ENCODE peak calls at places on chromosome 5, in nine cellular contexts. B, O, A, P, R, Z, J, K and X are unnamed samples.

GRCh38 chr5:179304466-179304865 is 40.8 kb downstream of the ADAMTS2 start:
- DNase-seq in B (peak; percentile 96), O (no peak), A (no peak), P (peak; percentile 16), R (no peak), Z (no peak), J (no peak), K (no peak), X (no peak)

GRCh38 chr5:24162343-24162742 is 482.4 kb downstream of the CDH10 start:
- DNase-seq in B (no peak), O (no peak), A (no peak), P (no peak), R (no peak), Z (no peak), J (no peak), K (no peak), X (peak; percentile 71)

GRCh38 chr5:142627371-142628217 is 58.3 kb downstream of the FGF1 start:
- DNase-seq in B (no peak), O (no peak), A (no peak), P (no peak), R (no peak), Z (no peak), J (no peak), K (no peak), X (peak; percentile 49)

GRCh38 chr5:40499514-40500273 is 180.0 kb upstream of the PTGER4 start:
- DNase-seq in B (no peak), O (no peak), A (no peak), P (no peak), R (no peak), Z (no peak), J (no peak), K (no peak), X (no peak)

GRCh38 chr5:12794476-12795332 is 890.5 kb upstream of the CTNND2 start:
- DNase-seq in B (no peak), O (no peak), A (no peak), P (peak; percentile 0), R (no peak), Z (no peak), J (peak; percentile 20), K (no peak), X (no peak)

GRCh38 chr5:142183561-142183960 is 75.0 kb downstream of the NDFIP1 start:
- DNase-seq in B (no peak), O (no peak), A (no peak), P (no peak), R (no peak), Z (no peak), J (no peak), K (no peak), X (no peak)

GRCh38 chr5:4027335-4027734 is 431.7 kb downstream of the IRX1 start:
- DNase-seq in B (no peak), O (no peak), A (no peak), P (peak; percentile 51), R (no peak), Z (no peak), J (no peak), K (no peak), X (no peak)

GRCh38 chr5:124841829-124842712 is 95.6 kb upstream of the ZNF608 start:
- DNase-seq in B (no peak), O (no peak), A (no peak), P (no peak), R (no peak), Z (no peak), J (no peak), K (peak; percentile 6), X (no peak)

GRCh38 chr5:3625626-3626025 is 30.0 kb downstream of the IRX1 start:
- DNase-seq in B (no peak), O (no peak), A (no peak), P (no peak), R (no peak), Z (no peak), J (no peak), K (no peak), X (no peak)

GRCh38 chr5:78077369-78078068 is 217.0 kb downstream of the AP3B1 start:
- DNase-seq in B (no peak), O (no peak), A (no peak), P (no peak), R (no peak), Z (no peak), J (no peak), K (no peak), X (peak; percentile 23)

GRCh38 chr5:36481721-36482120 is 124.7 kb upstream of the SLC1A3 start:
- DNase-seq in B (no peak), O (no peak), A (no peak), P (no peak), R (no peak), Z (no peak), J (no peak), K (no peak), X (no peak)

GRCh38 chr5:77518304-77518703 is 26.2 kb upstream of the WDR41 start:
- DNase-seq in B (no peak), O (no peak), A (no peak), P (no peak), R (peak; percentile 2), Z (no peak), J (no peak), K (peak; percentile 44), X (no peak)

GRCh38 chr5:119578937-119579336 is 50.4 kb upstream of the FAM170A start:
- DNase-seq in B (no peak), O (no peak), A (no peak), P (peak; percentile 69), R (peak; percentile 76), Z (no peak), J (no peak), K (peak; percentile 18), X (peak; percentile 5)

GRCh38 chr5:84383816-84384603 is 670 bp downstream of the EDIL3 start:
- DNase-seq in B (no peak), O (no peak), A (no peak), P (peak; percentile 38), R (no peak), Z (no peak), J (peak; percentile 19), K (peak; percentile 15), X (no peak)

GRCh38 chr5:82332889-82333619 is 54.9 kb upstream of the RPS23 start:
- DNase-seq in B (no peak), O (no peak), A (no peak), P (no peak), R (no peak), Z (no peak), J (no peak), K (no peak), X (no peak)

GRCh38 chr5:59596586-59597348 is 296.8 kb downstream of the PDE4D start:
- DNase-seq in B (no peak), O (no peak), A (no peak), P (peak; percentile 63), R (no peak), Z (no peak), J (no peak), K (peak; percentile 63), X (no peak)

GRCh38 chr5:33188089-33188488 is 252.7 kb upstream of the TARS1 start:
- DNase-seq in B (no peak), O (no peak), A (no peak), P (no peak), R (no peak), Z (no peak), J (no peak), K (no peak), X (no peak)

GRCh38 chr5:128007939-128008338 is 75.6 kb upstream of the SLC12A2 start:
- DNase-seq in B (no peak), O (no peak), A (no peak), P (no peak), R (no peak), Z (no peak), J (no peak), K (no peak), X (no peak)

GRCh38 chr5:15538516-15538915 is 38.5 kb downstream of the FBXL7 start:
- DNase-seq in B (no peak), O (no peak), A (no peak), P (no peak), R (no peak), Z (no peak), J (no peak), K (no peak), X (no peak)

GRCh38 chr5:132259061-132259851 is 1.8 kb downstream of the PDLIM4 start:
- DNase-seq in B (peak; percentile 61), O (no peak), A (no peak), P (no peak), R (no peak), Z (no peak), J (no peak), K (peak; percentile 67), X (peak; percentile 86)

GRCh38 chr5:57113486-57113885 is 60.4 kb upstream of the GPBP1 start:
- DNase-seq in B (no peak), O (no peak), A (no peak), P (no peak), R (no peak), Z (no peak), J (no peak), K (no peak), X (no peak)

GRCh38 chr5:135055385-135055784 is 21.4 kb upstream of the PITX1 start:
- DNase-seq in B (no peak), O (no peak), A (no peak), P (no peak), R (no peak), Z (no peak), J (no peak), K (no peak), X (no peak)

GRCh38 chr5:177478711-177479646 is 5.5 kb upstream of the DBN1 start:
- DNase-seq in B (no peak), O (no peak), A (no peak), P (no peak), R (no peak), Z (no peak), J (no peak), K (no peak), X (no peak)

GRCh38 chr5:149005077-149005892 is 57.6 kb downstream of the SH3TC2 start:
- DNase-seq in B (no peak), O (no peak), A (no peak), P (no peak), R (no peak), Z (no peak), J (no peak), K (peak; percentile 12), X (no peak)

GRCh38 chr5:90590-91547 is 1.1 kb upstream of the PLEKHG4B start:
- DNase-seq in B (no peak), O (no peak), A (no peak), P (no peak), R (no peak), Z (no peak), J (no peak), K (no peak), X (no peak)

GRCh38 chr5:62011072-62011664 is 294.8 kb upstream of the KIF2A start:
- DNase-seq in B (no peak), O (no peak), A (no peak), P (no peak), R (no peak), Z (no peak), J (no peak), K (no peak), X (no peak)

GRCh38 chr5:61744690-61745619 is 412.9 kb downstream of the ZSWIM6 start:
- DNase-seq in B (no peak), O (no peak), A (no peak), P (no peak), R (no peak), Z (no peak), J (no peak), K (no peak), X (no peak)

GRCh38 chr5:154287136-154287535 is 96.6 kb downstream of the GALNT10 start:
- DNase-seq in B (peak; percentile 34), O (no peak), A (no peak), P (peak; percentile 95), R (peak; percentile 48), Z (no peak), J (no peak), K (peak; percentile 93), X (no peak)

GRCh38 chr5:124289122-124289521 is 457.3 kb downstream of the ZNF608 start:
- DNase-seq in B (no peak), O (no peak), A (no peak), P (no peak), R (no peak), Z (no peak), J (no peak), K (no peak), X (no peak)

GRCh38 chr5:36523450-36523849 is 83.0 kb upstream of the SLC1A3 start:
- DNase-seq in B (no peak), O (no peak), A (no peak), P (no peak), R (no peak), Z (no peak), J (no peak), K (no peak), X (no peak)

GRCh38 chr5:79011219-79011836 is 26.2 kb upstream of the ARSB start:
- DNase-seq in B (peak; percentile 57), O (no peak), A (no peak), P (no peak), R (no peak), Z (no peak), J (no peak), K (no peak), X (no peak)